ENCODE peak calls at places on chromosome 11, in seven cellular contexts. S is type B pancreatic cell, L is H9, J is HCT116, B is GM13977, X is fibroblast of lung, F is testis. M is an unnamed sample.

GRCh38 chr11:10946072-10946471 is 88.2 kb upstream of the ZBED5 start:
- DNase-seq in X (no peak), J (no peak), S (no peak), F (no peak), B (no peak), L (no peak), M (no peak)

GRCh38 chr11:47257518-47258316 is at the start of gene NR1H3:
- DNase-seq in L (peak), B (peak), S (no peak), X (peak), F (peak), J (no peak), M (peak)

GRCh38 chr11:7143908-7144307 is 55.1 kb downstream of the RBMXL2 start:
- DNase-seq in S (no peak), J (peak), B (no peak), F (no peak), X (no peak), L (no peak), M (no peak)

GRCh38 chr11:22454461-22454860 is 116.3 kb downstream of the SLC17A6 start:
- DNase-seq in X (peak), B (no peak), J (no peak), L (no peak), F (no peak), S (no peak), M (no peak)

GRCh38 chr11:95512682-95513081 is 276.9 kb downstream of the FAM76B start:
- DNase-seq in B (no peak), L (no peak), F (peak), J (no peak), X (peak), S (no peak), M (peak)

GRCh38 chr11:10716122-10716521 is 22.6 kb upstream of the IRAG1 start:
- DNase-seq in L (no peak), S (no peak), F (no peak), B (no peak), J (no peak), X (peak), M (no peak)

GRCh38 chr11:65293909-65294381 is 20.7 kb upstream of the CDC42EP2 start:
- DNase-seq in B (no peak), X (no peak), J (no peak), S (no peak), F (peak), L (no peak), M (peak)

GRCh38 chr11:3626250-3626960 is 15.4 kb downstream of the ART5 start:
- DNase-seq in S (no peak), J (no peak), X (no peak), F (peak), L (peak), B (no peak), M (no peak)

GRCh38 chr11:28674432-28675076 is 566.4 kb downstream of the METTL15 start:
- DNase-seq in X (peak), S (no peak), F (no peak), L (peak), B (no peak), J (peak), M (peak)

GRCh38 chr11:73766763-73767162 is 5.9 kb upstream of the RAB6A start:
- DNase-seq in X (no peak), B (no peak), S (no peak), J (no peak), L (no peak), F (no peak), M (no peak)

GRCh38 chr11:12397953-12398352 is 20.6 kb downstream of the PARVA start:
- DNase-seq in X (peak), B (no peak), J (no peak), L (no peak), F (no peak), S (no peak), M (peak)

GRCh38 chr11:32173435-32173834 is 82.6 kb downstream of the RCN1 start:
- DNase-seq in J (peak), B (peak), S (no peak), X (peak), L (peak), F (peak), M (peak)
- TF ChIP-seq CTCF in J (peak), B (peak), S (peak), X (peak), L (peak), F (peak), M (peak)

DNA sequence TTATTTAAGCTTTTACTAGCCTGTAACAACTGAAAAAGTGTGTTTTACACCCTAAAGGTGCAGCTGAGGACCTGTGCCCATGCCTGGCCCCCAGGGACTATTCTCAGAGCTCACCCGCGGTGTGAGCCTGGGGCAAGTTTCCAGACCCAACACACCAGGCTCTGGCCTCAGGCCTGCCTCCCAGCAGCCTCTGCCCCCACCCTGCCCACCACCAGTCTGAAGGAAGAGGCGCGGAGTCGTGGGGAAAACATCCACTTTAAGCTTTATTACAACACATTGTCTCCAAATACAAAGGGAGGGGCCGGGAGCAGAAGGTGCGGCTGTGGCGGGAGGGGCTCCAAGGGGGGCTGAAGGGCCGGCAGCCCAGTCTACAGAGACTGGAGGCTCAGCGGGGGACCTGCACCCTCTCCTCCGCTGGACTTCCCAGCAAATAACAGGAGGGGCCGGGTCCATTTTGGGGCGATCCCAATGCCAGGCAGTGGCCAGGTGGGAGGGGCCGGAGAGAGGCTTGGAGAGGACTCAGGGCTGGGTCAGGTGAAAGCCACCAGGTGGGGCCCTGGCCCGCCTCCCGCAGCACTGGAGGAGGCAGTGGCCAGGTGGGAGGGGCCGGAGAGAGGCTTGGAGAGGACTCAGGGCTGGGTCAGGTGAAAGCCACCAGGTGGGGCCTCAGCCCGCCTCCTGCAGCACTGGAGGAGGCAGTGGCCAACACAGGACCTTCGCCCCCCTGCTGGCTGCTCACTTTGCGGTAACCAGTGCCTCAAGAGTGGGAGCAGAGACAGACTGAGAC is 18.1 kb downstream of the DUSP8 start:
- DNase-seq in L (peak), F (no peak), J (no peak), X (no peak), S (no peak), B (no peak), M (no peak)
- TF ChIP-seq CTCF in L (peak), F (no peak), J (peak), X (no peak), S (no peak), B (no peak), M (no peak)

DNA sequence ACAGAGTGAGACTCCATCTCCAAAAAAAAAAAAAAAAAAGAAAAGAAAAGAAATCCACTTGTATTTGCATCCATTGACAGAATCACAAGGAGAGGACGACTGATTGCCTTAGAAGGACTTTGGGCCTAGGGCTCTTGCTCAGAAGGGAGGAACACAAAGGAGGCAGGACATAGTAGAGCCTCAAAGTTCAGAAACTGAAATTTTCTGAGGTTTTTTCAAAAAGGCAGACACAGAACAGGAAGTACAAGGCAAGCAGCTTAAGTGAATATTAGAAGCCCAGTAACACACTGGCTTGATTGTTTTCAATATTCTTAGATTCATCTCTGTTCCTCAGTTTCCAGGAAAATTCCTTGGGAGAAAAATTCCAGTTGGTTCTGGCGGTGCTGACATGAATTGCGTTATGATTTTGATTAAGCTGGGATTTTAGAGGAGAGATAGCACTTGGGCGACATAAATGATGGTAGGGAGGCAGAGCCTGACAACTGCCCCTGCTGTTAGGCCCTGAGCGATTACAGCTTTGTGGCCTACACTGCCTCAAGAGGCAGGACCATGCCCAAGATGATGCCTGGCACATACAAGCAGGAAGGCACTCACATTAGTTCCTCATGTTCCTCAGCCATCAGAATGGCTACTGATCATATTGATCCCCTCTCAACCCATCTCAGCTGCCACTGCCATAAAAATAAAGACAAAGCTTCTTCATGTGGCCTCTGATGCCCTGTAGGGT is 15.3 kb downstream of the CLPB start:
- DNase-seq in F (no peak), S (no peak), B (peak), X (no peak), J (no peak), L (no peak), M (no peak)
- TF ChIP-seq CTCF in F (no peak), S (no peak), B (no peak), X (no peak), J (peak), L (peak), M (no peak)

GRCh38 chr11:116892374-116892773 is 55.0 kb upstream of the APOA1 start:
- DNase-seq in J (no peak), F (no peak), L (no peak), X (no peak), S (no peak), B (no peak), M (no peak)

GRCh38 chr11:116893437-116893836 is 56.0 kb upstream of the APOA1 start:
- DNase-seq in S (no peak), F (no peak), J (no peak), B (no peak), L (no peak), X (no peak), M (no peak)

GRCh38 chr11:116893906-116894305 is 56.5 kb upstream of the APOA1 start:
- DNase-seq in X (no peak), F (no peak), S (no peak), J (no peak), L (no peak), B (no peak), M (no peak)

GRCh38 chr11:116896211-116896610 is 58.8 kb upstream of the APOA1 start:
- DNase-seq in X (peak), S (no peak), F (no peak), J (no peak), B (no peak), L (no peak), M (no peak)

GRCh38 chr11:116895053-116895757 is 57.8 kb upstream of the APOA1 start:
- DNase-seq in X (no peak), L (peak), B (no peak), J (no peak), S (no peak), F (no peak), M (peak)
- TF ChIP-seq CTCF in X (no peak), L (peak), B (peak), J (peak), S (peak), F (no peak), M (peak)

GRCh38 chr11:66625752-66626149 is 9.3 kb downstream of the RBM14 start:
- DNase-seq in F (no peak), L (no peak), X (no peak), B (no peak), S (no peak), J (no peak), M (no peak)
- TF ChIP-seq CTCF in F (no peak), L (no peak), X (no peak), B (no peak), S (no peak), J (no peak), M (no peak)

DNA sequence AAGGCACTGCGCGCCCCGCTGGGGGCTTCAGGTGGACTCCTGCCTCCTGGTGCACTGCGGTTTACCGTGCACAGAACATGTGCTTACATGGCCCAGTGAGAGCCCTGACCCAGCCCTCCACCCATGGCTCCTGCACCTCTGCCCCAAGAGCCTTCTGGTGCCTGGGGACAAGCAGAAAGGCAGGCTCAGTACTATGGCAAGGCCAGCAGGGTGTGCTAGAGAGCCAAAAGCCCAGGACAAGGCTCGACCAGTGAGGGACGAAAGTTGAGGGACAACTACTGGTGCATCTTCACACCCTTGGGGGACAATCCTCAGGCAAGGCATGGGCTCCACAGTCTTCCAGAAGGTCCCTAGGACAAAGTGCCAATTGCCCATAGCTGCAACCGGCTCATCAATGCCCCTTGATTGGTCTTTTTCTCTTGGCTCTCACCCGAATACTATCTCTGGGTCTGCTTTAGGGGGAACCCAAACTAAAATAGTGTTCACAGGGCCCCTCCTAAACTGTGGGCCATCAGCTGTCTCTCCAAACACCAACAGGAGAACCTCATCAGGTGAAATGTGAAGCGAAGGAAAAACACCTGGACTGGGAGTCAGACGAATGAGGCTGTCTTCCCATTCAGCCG is 13.5 kb downstream of the PGA5 start:
- DNase-seq in B (peak), S (no peak), J (peak), L (peak), X (peak), F (peak), M (peak)
- TF ChIP-seq CTCF in B (peak), S (peak), J (peak), L (peak), X (peak), F (peak), M (peak)

DNA sequence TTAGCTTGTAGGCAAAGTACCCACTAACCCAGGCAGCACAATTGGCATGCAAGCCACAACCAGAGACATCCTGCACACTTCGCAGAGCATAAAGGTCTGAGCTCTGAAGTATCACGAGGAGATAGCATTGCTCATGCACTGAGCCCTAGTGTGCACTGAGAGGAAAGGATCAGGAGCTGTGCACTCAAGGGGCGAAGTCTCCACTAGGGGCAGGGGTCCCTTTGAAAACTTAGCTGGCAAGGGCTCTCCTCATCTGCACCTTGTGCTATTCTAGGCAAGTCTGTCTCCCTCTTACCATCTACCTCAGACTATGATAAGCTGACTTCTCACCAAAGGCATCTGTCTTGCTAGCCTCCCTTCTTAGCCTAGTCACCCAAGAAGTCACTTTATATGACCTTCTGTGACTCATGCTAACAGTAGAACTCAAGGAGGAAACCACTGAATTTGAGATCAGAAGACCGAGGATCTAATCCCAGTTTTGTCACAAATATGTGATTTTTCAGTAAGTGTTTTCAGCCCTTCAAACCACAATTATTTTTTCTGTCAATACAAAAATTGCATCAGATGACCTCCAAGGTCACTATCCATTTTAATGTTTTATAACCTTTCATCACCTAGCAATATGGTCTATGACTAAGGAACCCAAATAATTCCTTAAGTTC is 1078.0 kb downstream of the NTM start:
- DNase-seq in L (peak), J (no peak), F (no peak), S (no peak), B (no peak), X (peak), M (peak)
- TF ChIP-seq CTCF in L (peak), J (no peak), F (no peak), S (no peak), B (no peak), X (no peak), M (peak)

GRCh38 chr11:17786824-17787525 is 52.4 kb downstream of the KCNC1 start:
- DNase-seq in J (peak), F (no peak), B (no peak), L (no peak), S (no peak), X (peak), M (peak)
- TF ChIP-seq CTCF in J (no peak), F (no peak), B (no peak), L (no peak), S (no peak), X (no peak), M (no peak)

GRCh38 chr11:60834742-60835141 is 7.2 kb upstream of the CCDC86 start:
- DNase-seq in L (no peak), F (no peak), B (no peak), J (no peak), X (no peak), S (no peak), M (no peak)

GRCh38 chr11:60835472-60835871 is 6.4 kb upstream of the CCDC86 start:
- DNase-seq in B (no peak), J (no peak), X (no peak), L (no peak), F (no peak), S (no peak), M (peak)

GRCh38 chr11:60836866-60837510 is 4.9 kb upstream of the CCDC86 start:
- DNase-seq in F (no peak), L (no peak), B (no peak), X (no peak), S (no peak), J (no peak), M (no peak)

GRCh38 chr11:60840711-60841430 is 1.0 kb upstream of the CCDC86 start:
- DNase-seq in F (peak), X (peak), B (no peak), J (no peak), L (no peak), S (no peak), M (peak)

DNA sequence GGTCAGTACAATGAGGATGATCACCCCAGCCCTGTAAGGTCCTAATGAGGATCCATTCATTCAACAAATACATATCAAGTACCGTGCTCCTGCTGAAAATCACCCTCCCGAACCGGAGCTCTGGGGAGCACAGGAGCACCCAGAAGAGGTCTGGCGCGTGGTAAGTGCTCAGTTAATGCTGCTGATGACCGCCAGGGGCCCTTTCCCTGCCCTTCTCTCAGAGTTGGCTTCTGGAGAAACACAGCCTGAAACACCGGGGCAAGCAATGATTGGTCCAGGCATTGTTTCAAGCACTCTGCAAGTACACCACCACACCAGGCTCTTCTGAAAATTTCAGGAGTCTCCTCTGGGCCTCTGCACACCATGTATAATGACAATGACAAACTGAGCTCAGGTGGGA is 3.8 kb upstream of the CCDC86 start:
- DNase-seq in J (peak), B (no peak), X (no peak), F (no peak), L (peak), S (no peak), M (no peak)
- TF ChIP-seq CTCF in J (peak), B (no peak), X (no peak), F (no peak), L (peak), S (peak), M (peak)

M was measured in foreskin fibroblast.